ENCODE peak calls at places on chromosomes 7 and 10, in ten cellular contexts. Q is OCI-LY7; R is caudate nucleus; W is cardiac fibroblast; Z is stimulated activated CD8-positive, alpha-beta memory T cell treated with anti-CD3 and anti-CD28 coated beads, Interleukin-2, amount 100 ng/mL, for 1 hour; C is NCI-H1105 treated with DMSO at 0.1 percent for 48 hours; M is activated CD8-positive, alpha-beta memory T cell treated with anti-CD3 and anti-CD28 coated beads, Interleukin-2, amount 50 U/mL, for 48 hours; V is stimulated activated naive B cell treated with anti-CD40 and anti-IgM and Interleukin-4, amounts not matched to agents 10 μg/mL and 1 μg/mL and 100 μg/mL, for 72 hours; E is NCI-H748 treated with DMSO at 0.1 percent for 48 hours; U is breast epithelium. B is an unnamed sample.

GRCh38 chr10:122480146-122480833 is 18.9 kb downstream of the HTRA1 start:
- DNase-seq in V (no peak), M (no peak), W (no peak), Q (no peak), C (no peak), U (no peak), E (no peak), Z (no peak), R (no peak), B (no peak)

GRCh38 chr10:77892021-77892739 is 34.4 kb downstream of the DLG5 start:
- DNase-seq in R (no peak), E (no peak), C (no peak), U (no peak), M (no peak), Q (no peak), Z (no peak), V (no peak), W (no peak), B (no peak)

GRCh38 chr10:89887830-89888229 is 186.4 kb downstream of the KIF20B start:
- DNase-seq in W (no peak), U (no peak), Q (no peak), Z (no peak), V (peak), R (no peak), M (no peak), E (no peak), C (no peak), B (no peak)

GRCh38 chr7:104341545-104341944 is 13.1 kb downstream of the LHFPL3 start:
- DNase-seq in E (peak), M (no peak), U (no peak), C (peak), W (no peak), Z (no peak), Q (peak), R (no peak), V (no peak), B (no peak)

GRCh38 chr7:46834921-46835320 is 747.0 kb downstream of the TNS3 start:
- DNase-seq in E (no peak), C (no peak), R (no peak), Z (no peak), Q (no peak), U (no peak), W (no peak), V (no peak), M (no peak), B (no peak)

GRCh38 chr7:102305414-102306268 is 19.0 kb downstream of the SH2B2 start:
- DNase-seq in U (no peak), V (no peak), W (no peak), C (no peak), E (no peak), Q (peak), M (no peak), R (no peak), Z (no peak), B (no peak)

GRCh38 chr10:28241766-28242399 is 61.0 kb downstream of the MPP7 start:
- DNase-seq in E (peak), Q (peak), C (peak), R (no peak), Z (no peak), W (peak), V (no peak), M (no peak), U (no peak), B (no peak)

GRCh38 chr10:72315611-72316385 is 38.9 kb downstream of the DNAJB12 start:
- DNase-seq in Q (no peak), Z (no peak), U (peak), E (no peak), C (peak), V (no peak), W (peak), M (no peak), R (no peak), B (no peak)

GRCh38 chr10:50404021-50404823 is 152.9 kb upstream of the ASAH2 start:
- DNase-seq in Q (no peak), E (no peak), C (no peak), R (no peak), M (no peak), U (no peak), W (no peak), V (no peak), Z (no peak), B (no peak)

GRCh38 chr10:133335238-133336122 is 1.2 kb downstream of the CALY start:
- DNase-seq in V (no peak), W (peak), E (peak), C (no peak), R (peak), Q (no peak), Z (peak), M (peak), U (no peak), B (no peak)

GRCh38 chr10:25522946-25523608 is 348.3 kb downstream of the GPR158 start:
- DNase-seq in C (no peak), Z (no peak), V (no peak), E (no peak), Q (no peak), R (no peak), U (no peak), W (peak), M (no peak), B (no peak)

GRCh38 chr10:59027975-59028640 is 148.3 kb upstream of the PHYHIPL start:
- DNase-seq in U (no peak), C (no peak), M (no peak), R (no peak), Q (no peak), E (no peak), V (no peak), Z (no peak), W (peak), B (no peak)

GRCh38 chr7:145168427-145168826 is 332.6 kb upstream of the TPK1 start:
- DNase-seq in Q (no peak), M (no peak), E (no peak), C (no peak), V (no peak), Z (no peak), R (no peak), W (no peak), U (no peak), B (no peak)

GRCh38 chr7:27156508-27156898 is at the start of gene HOXA7:
- DNase-seq in R (no peak), C (no peak), U (peak), Z (no peak), W (no peak), M (peak), Q (peak), E (no peak), V (no peak), B (no peak)

GRCh38 chr7:22357311-22358175 is 589 bp upstream of the RAPGEF5 start:
- DNase-seq in M (no peak), Q (no peak), U (no peak), C (peak), V (no peak), E (peak), W (peak), Z (no peak), R (no peak), B (no peak)

GRCh38 chr10:35789996-35790395 is 147.9 kb upstream of the FZD8 start:
- DNase-seq in W (peak), Z (no peak), C (no peak), R (no peak), U (no peak), Q (no peak), V (no peak), M (no peak), E (no peak), B (no peak)

GRCh38 chr10:128210215-128211063 is 84.2 kb upstream of the MKI67 start:
- DNase-seq in C (no peak), Z (peak), E (no peak), V (peak), Q (no peak), U (peak), R (peak), M (peak), W (peak), B (no peak)

GRCh38 chr7:83532229-83532628 is 116.7 kb downstream of the SEMA3E start:
- DNase-seq in W (peak), V (no peak), U (no peak), Z (no peak), Q (no peak), C (no peak), R (no peak), M (no peak), E (no peak), B (no peak)

GRCh38 chr10:52984169-52984568 is 211.6 kb upstream of the MBL2 start:
- DNase-seq in M (no peak), W (no peak), R (no peak), U (no peak), Z (no peak), E (no peak), Q (no peak), V (no peak), C (no peak), B (no peak)

GRCh38 chr10:27366769-27367168 is 126.2 kb upstream of the ACBD5 start:
- DNase-seq in U (no peak), Z (no peak), E (no peak), R (no peak), Q (no peak), V (no peak), M (no peak), W (no peak), C (no peak), B (no peak)

GRCh38 chr10:31940839-31941653 is 12.4 kb upstream of the ARHGAP12 start:
- DNase-seq in U (no peak), Q (peak), E (no peak), C (no peak), M (no peak), W (peak), Z (no peak), R (peak), V (no peak), B (no peak)

GRCh38 chr7:111012799-111013675 is 77.9 kb upstream of the LRRN3 start:
- DNase-seq in C (no peak), Z (no peak), W (no peak), Q (no peak), V (peak), E (no peak), U (no peak), M (no peak), R (no peak), B (no peak)

GRCh38 chr10:4725917-4726606 is 99.9 kb upstream of the AKR1E2 start:
- DNase-seq in U (no peak), W (peak), Q (no peak), M (no peak), Z (no peak), E (no peak), C (no peak), R (no peak), V (no peak), B (no peak)

GRCh38 chr7:1804310-1804709 is 134.2 kb downstream of the ELFN1 start:
- DNase-seq in E (no peak), W (no peak), Z (no peak), M (peak), Q (no peak), U (no peak), R (no peak), C (no peak), V (no peak), B (no peak)

GRCh38 chr7:158946329-158946728 is 90.0 kb downstream of the DYNC2I1 start:
- DNase-seq in Q (no peak), M (no peak), W (no peak), C (no peak), R (no peak), Z (no peak), E (no peak), V (no peak), U (no peak), B (no peak)

GRCh38 chr7:34041716-34042115 is 136.4 kb downstream of the BMPER start:
- DNase-seq in W (peak), Z (no peak), E (no peak), M (no peak), Q (no peak), V (no peak), C (no peak), R (no peak), U (no peak), B (no peak)